ENCODE peak calls at places on chromosome 18, in seven cellular contexts. Y, V, A, T, L, C and X are unnamed samples.

GRCh38 chr18:79549638-79550000 is 130.0 kb upstream of the CTDP1 start:
- DNase-seq in Y (no peak), V (peak), A (no peak), T (no peak), L (no peak), C (no peak), X (no peak)

GRCh38 chr18:78713064-78713463 is 266.6 kb upstream of the SALL3 start:
- DNase-seq in Y (no peak), V (no peak), A (peak), T (no peak), L (no peak), C (no peak), X (peak)

GRCh38 chr18:23391156-23391555 is 61.9 kb upstream of the RIOK3 start:
- DNase-seq in Y (no peak), V (no peak), A (no peak), T (no peak), L (no peak), C (no peak), X (no peak)

GRCh38 chr18:13605477-13605876 is 120.9 kb downstream of the FAM210A start:
- DNase-seq in Y (no peak), V (no peak), A (no peak), T (no peak), L (peak), C (no peak), X (no peak)

GRCh38 chr18:45416168-45416567 is 199.1 kb upstream of the SLC14A2 start:
- DNase-seq in Y (no peak), V (no peak), A (peak), T (no peak), L (no peak), C (no peak), X (no peak)

GRCh38 chr18:27685807-27686412 is 491.0 kb downstream of the CDH2 start:
- DNase-seq in Y (no peak), V (peak), A (peak), T (peak), L (no peak), C (no peak), X (peak)

GRCh38 chr18:51070545-51070944 is 40.5 kb downstream of the SMAD4 start:
- DNase-seq in Y (no peak), V (no peak), A (no peak), T (peak), L (no peak), C (no peak), X (no peak)

GRCh38 chr18:62179213-62179612 is 7.6 kb downstream of the PIGN start:
- DNase-seq in Y (no peak), V (no peak), A (no peak), T (no peak), L (no peak), C (no peak), X (no peak)

GRCh38 chr18:55000529-55000928 is 41.3 kb upstream of the CCDC68 start:
- DNase-seq in Y (no peak), V (no peak), A (no peak), T (no peak), L (no peak), C (no peak), X (no peak)

GRCh38 chr18:37402735-37403099 is 162.9 kb downstream of the CELF4 start:
- DNase-seq in Y (no peak), V (no peak), A (no peak), T (no peak), L (no peak), C (no peak), X (no peak)

GRCh38 chr18:457120-457519 is 43.4 kb downstream of the COLEC12 start:
- DNase-seq in Y (no peak), V (no peak), A (peak), T (peak), L (no peak), C (no peak), X (peak)

GRCh38 chr18:58581265-58581664 is 47.6 kb downstream of the ALPK2 start:
- DNase-seq in Y (no peak), V (no peak), A (no peak), T (peak), L (no peak), C (no peak), X (no peak)

GRCh38 chr18:48529796-48530195 is 9.0 kb upstream of the CTIF start:
- DNase-seq in Y (no peak), V (no peak), A (no peak), T (peak), L (no peak), C (no peak), X (no peak)

GRCh38 chr18:21300035-21300434 is 58.0 kb downstream of the GREB1L start:
- DNase-seq in Y (no peak), V (no peak), A (no peak), T (no peak), L (no peak), C (no peak), X (no peak)

GRCh38 chr18:79988925-79989361 is 580 bp upstream of the TXNL4A start:
- DNase-seq in Y (no peak), V (peak), A (peak), T (peak), L (no peak), C (no peak), X (peak)

GRCh38 chr18:8803063-8803795 is 97.9 kb downstream of the MTCL1 start:
- DNase-seq in Y (no peak), V (no peak), A (no peak), T (no peak), L (no peak), C (no peak), X (no peak)